ENCODE peak calls at places on chromosomes 2 and 18, in four cellular contexts. M is WERI-Rb-1, D is dorsolateral prefrontal cortex, V is AG10803. O is an unnamed sample.

GRCh38 chr2:113080134-113080533 is 12.4 kb downstream of the IL1F10 start:
- DNase-seq in M (peak), D (no peak), V (peak), O (peak)

GRCh38 chr2:190088917-190089316 is 26.4 kb upstream of the MSTN start:
- DNase-seq in M (peak), D (no peak), V (peak), O (peak)

GRCh38 chr2:195672674-195673073 is 15.6 kb downstream of the SLC39A10 start:
- DNase-seq in M (no peak), D (no peak), V (no peak), O (no peak)

GRCh38 chr2:240154606-240155005 is 14.1 kb upstream of the OTOS start:
- DNase-seq in M (no peak), D (no peak), V (no peak), O (no peak)

GRCh38 chr2:38039111-38039510 is 36.8 kb downstream of the CYP1B1 start:
- DNase-seq in M (no peak), D (no peak), V (peak), O (no peak)

GRCh38 chr2:98935111-98935770 is 784 bp downstream of the CRACDL start:
- DNase-seq in M (no peak), D (no peak), V (no peak), O (no peak)

GRCh38 chr2:108968619-108969018 is 20.4 kb downstream of the EDAR start:
- DNase-seq in M (no peak), D (no peak), V (no peak), O (no peak)

GRCh38 chr18:59127047-59127446 is 12.6 kb upstream of the SEC11C start:
- DNase-seq in M (no peak), D (no peak), V (no peak), O (no peak)

GRCh38 chr2:27972311-27972710 is 81.8 kb downstream of the BABAM2 start:
- DNase-seq in M (no peak), D (no peak), V (no peak), O (no peak)

DNA sequence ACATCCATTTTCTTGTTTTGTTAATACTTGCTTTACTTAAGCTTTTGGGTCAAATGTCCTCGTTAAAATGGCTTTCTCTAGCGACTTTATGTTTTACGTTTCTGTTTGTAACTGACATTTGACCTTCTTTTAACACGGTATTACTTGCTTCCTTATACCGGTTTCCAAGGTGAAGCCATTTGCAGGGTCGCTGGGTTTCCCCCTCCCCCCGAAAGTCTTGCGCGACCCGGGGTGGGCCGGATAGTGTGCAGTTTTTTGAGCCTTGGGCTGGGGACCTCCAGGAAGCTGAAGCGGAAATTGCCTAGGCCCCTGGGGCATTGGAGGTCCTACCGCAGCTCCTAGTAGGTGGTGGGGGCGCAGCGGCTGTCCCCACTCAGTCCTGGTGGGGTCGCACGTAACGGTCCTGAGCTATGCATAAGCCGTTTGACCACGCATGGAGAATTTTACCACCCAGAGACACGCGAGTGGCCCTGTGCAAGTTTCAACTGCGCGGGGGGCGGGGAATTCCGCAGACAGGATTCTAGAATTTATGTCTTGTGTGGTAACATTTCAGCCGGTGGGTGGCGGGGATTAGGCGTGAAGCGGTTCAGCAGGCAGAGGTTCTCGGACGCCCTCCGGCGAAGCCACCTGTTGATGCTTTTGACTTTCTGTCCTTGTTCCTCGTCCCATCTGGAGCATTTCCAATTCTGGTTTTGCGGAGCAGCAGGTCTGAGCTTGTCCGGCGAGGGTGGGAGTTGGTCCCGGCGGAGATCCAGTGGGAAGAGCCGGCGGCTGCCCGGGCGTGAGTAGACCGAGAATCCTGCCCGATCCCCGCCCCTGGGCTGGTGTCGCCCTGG is 2.4 kb downstream of the CFLAR start:
- DNase-seq in M (no peak), D (peak), V (peak), O (peak)
- TF ChIP-seq CTCF in M (no peak), D (peak), V (peak), O (no peak)

DNA sequence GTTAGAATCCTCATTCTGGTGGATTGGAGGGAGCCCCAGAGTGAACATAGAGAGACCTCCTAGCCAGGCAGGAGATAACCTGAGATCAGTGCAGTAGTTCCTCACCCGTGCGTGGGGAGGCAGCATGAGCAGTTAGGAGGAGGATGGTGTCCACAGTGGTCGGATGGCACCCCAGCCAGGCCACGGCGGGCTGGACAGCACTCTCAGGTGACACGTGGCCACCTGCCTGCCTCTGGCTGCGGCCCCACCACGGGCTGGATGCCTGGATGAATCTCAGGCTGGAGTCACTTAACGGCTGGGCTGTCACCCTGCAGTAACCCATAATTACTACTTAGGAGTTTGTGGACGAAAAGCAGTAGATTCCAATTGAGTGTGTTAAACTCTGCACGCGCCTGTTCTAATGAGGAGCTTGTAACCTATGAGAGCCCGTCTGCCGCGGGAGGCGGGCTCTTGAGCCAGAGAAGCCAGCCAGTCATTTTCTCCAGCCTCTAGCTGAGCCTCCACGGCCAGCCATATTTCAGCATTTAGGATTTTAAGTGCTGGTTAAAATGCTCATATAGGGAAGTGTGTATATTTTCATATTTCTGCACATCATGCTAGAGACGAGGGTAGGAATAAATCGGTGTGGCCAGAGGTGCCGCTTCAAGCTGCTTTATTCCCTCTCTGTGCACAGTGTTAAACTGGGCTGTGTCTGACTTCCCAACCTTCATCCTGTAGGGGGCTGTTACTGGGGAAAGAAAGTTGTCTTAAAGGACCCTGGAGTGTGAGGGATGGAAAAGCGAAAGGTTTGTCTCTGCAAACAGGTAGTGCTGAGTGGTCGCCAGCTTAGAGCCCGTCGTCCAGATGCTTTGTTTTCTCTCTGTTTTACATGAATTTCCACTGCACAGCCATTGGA is 144.0 kb downstream of the GLI2 start:
- DNase-seq in M (peak), D (no peak), V (peak), O (no peak)
- TF ChIP-seq CTCF in M (peak), D (no peak), V (peak), O (no peak)

DNA sequence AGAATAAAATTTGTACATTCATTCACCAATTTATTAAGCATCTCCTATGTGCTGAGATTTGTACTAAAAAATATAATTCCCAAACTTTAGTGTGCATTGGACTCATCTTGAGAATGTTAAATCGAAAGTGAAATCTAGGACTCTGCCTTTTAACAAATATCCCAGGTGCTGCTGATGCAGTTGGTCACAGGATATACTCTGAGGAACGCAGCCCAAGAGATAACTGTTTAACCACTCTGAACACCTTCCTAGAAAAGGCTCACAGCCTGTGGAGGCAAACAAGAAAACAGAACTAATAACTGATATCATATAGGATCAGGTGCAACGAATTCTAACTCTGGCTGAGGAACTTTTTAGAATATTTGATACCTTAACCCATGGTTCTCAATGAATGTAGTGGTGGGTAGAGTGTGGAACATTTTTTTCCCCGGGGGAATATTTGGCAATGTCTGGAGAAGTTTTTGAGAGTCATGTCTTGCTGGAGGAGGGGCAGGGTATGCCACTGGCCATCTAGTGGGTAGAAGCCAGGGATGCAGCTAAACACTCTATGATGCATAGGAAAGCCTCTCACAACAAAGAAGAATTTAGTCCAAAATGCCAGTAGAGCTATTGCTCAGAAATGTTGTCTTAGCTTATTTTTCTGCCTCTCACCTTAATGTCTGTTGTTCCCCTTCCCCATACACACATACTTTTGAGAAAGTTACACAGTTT is 96.5 kb downstream of the EHBP1 start:
- DNase-seq in M (no peak), D (no peak), V (no peak), O (no peak)
- TF ChIP-seq CTCF in M (peak), D (no peak), V (peak), O (no peak)

GRCh38 chr2:24084386-24085375 is at the start of gene TP53I3:
- DNase-seq in M (peak), D (peak), V (peak), O (peak)
- TF ChIP-seq CTCF in M (peak), D (peak), V (peak), O (peak)